ENCODE peak calls at places on chromosomes 2 and 18, in four cellular contexts. R is endodermal cell, C is body of pancreas, K is astrocyte. S is an unnamed sample.

GRCh38 chr2:190722061-190722759 is 73.3 kb downstream of the NAB1 start:
- DNase-seq in R (no peak), C (no peak), K (no peak), S (no peak)

GRCh38 chr2:9673914-9674481 is 43.2 kb upstream of the YWHAQ start:
- DNase-seq in R (no peak), C (no peak), K (no peak), S (no peak)

GRCh38 chr2:236899945-236900640 is 185.6 kb upstream of the COPS8 start:
- DNase-seq in R (no peak), C (no peak), K (no peak), S (no peak)

GRCh38 chr2:161321944-161322343 is 13.7 kb downstream of the PSMD14 start:
- DNase-seq in R (no peak), C (no peak), K (no peak), S (no peak)

GRCh38 chr2:40130251-40130994 is 321.5 kb downstream of the SLC8A1 start:
- DNase-seq in R (no peak), C (no peak), K (peak; percentile 80), S (peak; percentile 42)

GRCh38 chr2:3605013-3605961 is 10.4 kb downstream of the COLEC11 start:
- DNase-seq in R (no peak), C (no peak), K (peak; percentile 3), S (peak; percentile 76)

GRCh38 chr2:159617651-159618050 is 1.3 kb upstream of the BAZ2B start:
- DNase-seq in R (no peak), C (peak; percentile 47), K (peak; percentile 39), S (peak; percentile 46)

GRCh38 chr2:159185401-159186130 is 100.9 kb downstream of the WDSUB1 start:
- DNase-seq in R (peak; percentile 67), C (no peak), K (peak; percentile 99), S (peak; percentile 41)

GRCh38 chr18:12397793-12398192 is 9.9 kb upstream of the PRELID3A start:
- DNase-seq in R (no peak), C (no peak), K (no peak), S (no peak)

GRCh38 chr18:57691363-57691762 is 69.7 kb upstream of the NARS1 start:
- DNase-seq in R (no peak), C (no peak), K (no peak), S (no peak)

GRCh38 chr2:186308347-186308746 is 177.7 kb upstream of the ZC3H15 start:
- DNase-seq in R (no peak), C (no peak), K (peak; percentile 7), S (no peak)

GRCh38 chr2:111159640-111160039 is 38.9 kb downstream of the BCL2L11 start:
- DNase-seq in R (no peak), C (no peak), K (no peak), S (no peak)

GRCh38 chr2:200681731-200682130 is 95.9 kb downstream of the AOX1 start:
- DNase-seq in R (no peak), C (no peak), K (no peak), S (no peak)

GRCh38 chr2:101364878-101365277 is 22.4 kb downstream of the CREG2 start:
- DNase-seq in R (no peak), C (no peak), K (no peak), S (no peak)

GRCh38 chr18:57900906-57901305 is 97.8 kb upstream of the ATP8B1 start:
- DNase-seq in R (no peak), C (no peak), K (no peak), S (no peak)

GRCh38 chr2:225091336-225091735 is 49.1 kb upstream of the DOCK10 start:
- DNase-seq in R (no peak), C (no peak), K (peak; percentile 97), S (no peak)

GRCh38 chr2:136344339-136344738 is 226.4 kb upstream of the CXCR4 start:
- DNase-seq in R (no peak), C (no peak), K (no peak), S (no peak)

GRCh38 chr18:21632393-21632792 is 20.3 kb downstream of the SNRPD1 start:
- DNase-seq in R (no peak), C (no peak), K (no peak), S (no peak)

GRCh38 chr18:41134426-41134825 is 820.6 kb upstream of the PIK3C3 start:
- DNase-seq in R (no peak), C (no peak), K (peak; percentile 68), S (peak; percentile 55)

GRCh38 chr2:28750316-28751101 is 1.1 kb upstream of the PPP1CB start:
- DNase-seq in R (no peak), C (peak; percentile 50), K (peak; percentile 75), S (peak; percentile 30)

GRCh38 chr18:44954256-44954655 is 273.6 kb downstream of the SETBP1 start:
- DNase-seq in R (no peak), C (no peak), K (no peak), S (no peak)

GRCh38 chr18:36829362-36830140 is 624 bp downstream of the KIAA1328 start:
- DNase-seq in R (no peak), C (peak; percentile 20), K (peak; percentile 32), S (no peak)
- TF ChIP-seq CTCF in R (peak; percentile 18), C (no peak), K (no peak), S (no peak)

GRCh38 chr2:133200684-133201421 is 367.4 kb downstream of the NCKAP5 start:
- DNase-seq in R (no peak), C (no peak), K (peak; percentile 95), S (no peak)
- H3K36me3 ChIP-seq in R (no peaks in the 10 kb centered on the region), C (no peaks in the 10 kb centered on the region), K (no peaks in the 10 kb centered on the region), S (no peaks in the 10 kb centered on the region)

DNA sequence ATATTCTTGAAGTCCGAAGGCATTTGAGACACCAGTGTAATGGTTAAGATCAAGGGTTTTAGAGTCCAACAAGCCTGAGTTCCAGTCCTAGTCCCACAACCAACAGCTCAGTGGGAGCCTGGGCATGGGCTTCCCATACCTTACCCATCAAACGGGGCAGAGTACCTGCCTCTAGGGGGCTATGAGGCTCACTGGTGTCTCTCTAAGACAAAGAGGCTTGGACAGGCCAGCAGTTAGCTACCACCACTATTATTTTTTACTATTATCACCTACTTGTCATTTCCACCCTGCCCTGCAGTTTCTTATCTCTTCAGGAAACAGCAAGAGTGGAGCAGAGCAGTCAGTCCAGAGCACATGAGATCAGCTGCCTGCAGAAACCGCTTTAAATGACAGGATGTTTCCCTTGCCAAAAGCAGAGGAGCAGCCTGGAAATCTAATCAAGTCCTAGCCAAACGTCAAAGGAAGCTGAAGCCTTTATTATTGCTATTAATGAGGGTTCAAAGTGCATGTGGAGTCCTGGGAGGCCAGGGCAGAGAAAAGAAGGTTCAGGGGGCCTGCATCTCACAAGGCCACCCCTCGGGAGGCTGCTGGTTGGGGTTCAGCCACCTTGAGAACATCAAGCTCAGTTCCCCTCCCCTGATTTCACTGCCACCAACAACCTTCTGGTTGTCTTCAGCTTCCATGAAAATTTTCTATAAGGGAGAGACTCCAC is 66.6 kb downstream of the STPG4 start:
- DNase-seq in R (peak; percentile 78), C (no peak), K (peak; percentile 58), S (no peak)
- TF ChIP-seq CTCF in R (peak; percentile 78), C (no peak), K (no peak), S (peak; percentile 46)

GRCh38 chr2:53881360-53881759 is 21.6 kb upstream of the GPR75 start:
- DNase-seq in R (no peak), C (no peak), K (no peak), S (no peak)
- H3K36me3 ChIP-seq in R (peaks cover 95% of the 10 kb centered on the region), C (peaks cover 16% of the 10 kb centered on the region), K (peaks cover 49% of the 10 kb centered on the region), S (peaks cover 33% of the 10 kb centered on the region)

GRCh38 chr2:64327510-64328414 is 126.2 kb upstream of the LGALSL start:
- DNase-seq in R (peak; percentile 68), C (peak; percentile 33), K (peak; percentile 24), S (peak; percentile 58)
- TF ChIP-seq CTCF in R (peak; percentile 46), C (peak; percentile 38), K (peak; percentile 29), S (peak; percentile 43)

GRCh38 chr2:239019193-239019581 is 171.3 kb downstream of the TWIST2 start:
- DNase-seq in R (peak; percentile 38), C (no peak), K (no peak), S (no peak)
- H3K36me3 ChIP-seq in R (no peaks in the 10 kb centered on the region), C (no peaks in the 10 kb centered on the region), K (no peaks in the 10 kb centered on the region), S (no peaks in the 10 kb centered on the region)

GRCh38 chr2:44975571-44976450 is 33.4 kb downstream of the SIX2 start:
- DNase-seq in R (peak; percentile 79), C (no peak), K (no peak), S (no peak)

GRCh38 chr2:44972771-44973535 is 31.5 kb downstream of the SIX3 start:
- DNase-seq in R (peak; percentile 65), C (no peak), K (no peak), S (peak; percentile 87)

GRCh38 chr2:44970846-44971450 is 29.4 kb downstream of the SIX3 start:
- DNase-seq in R (no peak), C (no peak), K (no peak), S (no peak)

GRCh38 chr2:44969936-44970335 is 28.4 kb downstream of the SIX3 start:
- DNase-seq in R (no peak), C (no peak), K (no peak), S (no peak)

GRCh38 chr2:44974064-44974715 is 32.7 kb downstream of the SIX3 start:
- DNase-seq in R (peak; percentile 90), C (peak; percentile 46), K (no peak), S (peak; percentile 90)
- TF ChIP-seq CTCF in R (peak; percentile 91), C (peak; percentile 12), K (peak; percentile 51), S (peak; percentile 73)

DNA sequence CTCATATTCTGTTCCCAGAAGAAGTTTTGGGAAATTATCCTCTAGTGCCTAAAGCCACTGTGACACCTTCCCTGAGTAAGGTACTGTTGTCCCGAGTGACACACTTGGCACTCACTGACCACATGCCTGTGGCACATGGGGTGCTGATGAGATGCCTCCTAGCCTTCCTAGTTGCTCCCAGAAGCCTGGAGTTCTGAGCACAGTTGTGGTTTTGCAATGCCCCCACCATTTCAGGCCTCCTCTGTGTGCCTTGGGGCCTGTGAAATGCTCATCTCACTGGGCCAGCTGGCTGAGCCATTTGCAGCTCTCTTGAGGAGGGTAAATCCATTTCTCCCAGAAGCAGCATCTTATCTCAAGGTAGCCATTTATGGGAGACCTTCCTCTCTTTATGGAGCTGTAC is 91.8 kb downstream of the DGKD start:
- DNase-seq in R (no peak), C (no peak), K (no peak), S (no peak)
- H3K36me3 ChIP-seq in R (peaks cover 7% of the 10 kb centered on the region), C (peaks cover 4% of the 10 kb centered on the region), K (peaks cover 3% of the 10 kb centered on the region), S (peaks cover 11% of the 10 kb centered on the region)

S was measured in WERI-Rb-1.